ENCODE peak calls at places on chromosomes 7 and 10, in five cellular contexts. Q is colonic mucosa, O is HCT116, H is IMR-90, L is neuronal stem cell. C is an unnamed sample.

GRCh38 chr10:58775960-58776574 is 263.4 kb downstream of the BICC1 start:
- DNase-seq in Q (no peak), O (no peak), H (peak; percentile 86), L (no peak), C (peak; percentile 65)

GRCh38 chr10:54081950-54082349 is 719.1 kb downstream of the PCDH15 start:
- DNase-seq in Q (no peak), O (no peak), H (no peak), L (peak; percentile 3), C (no peak)

GRCh38 chr10:3323865-3324498 is 151.4 kb upstream of the PITRM1 start:
- DNase-seq in Q (no peak), O (no peak), H (no peak), L (no peak), C (peak; percentile 2)

GRCh38 chr10:48470115-48470892 is 134.6 kb downstream of the ARHGAP22 start:
- DNase-seq in Q (peak; percentile 6), O (no peak), H (peak; percentile 12), L (no peak), C (no peak)

GRCh38 chr7:91850455-91850854 is 30.0 kb downstream of the MTERF1 start:
- DNase-seq in Q (no peak), O (peak; percentile 64), H (peak; percentile 28), L (no peak), C (peak; percentile 19)

GRCh38 chr10:86685416-86685815 is 17.1 kb downstream of the LDB3 start:
- DNase-seq in Q (no peak), O (no peak), H (no peak), L (no peak), C (no peak)

GRCh38 chr10:96560970-96561887 is 25.6 kb downstream of the TM9SF3 start:
- DNase-seq in Q (no peak), O (no peak), H (peak; percentile 48), L (no peak), C (peak; percentile 30)

GRCh38 chr10:28326516-28327493 is 23.9 kb upstream of the MPP7 start:
- DNase-seq in Q (no peak), O (no peak), H (peak; percentile 63), L (no peak), C (peak; percentile 46)

GRCh38 chr7:112654322-112655216 is 135.6 kb downstream of the TMEM168 start:
- DNase-seq in Q (no peak), O (no peak), H (no peak), L (no peak), C (no peak)

GRCh38 chr10:103444478-103444877 is 7.7 kb downstream of the CALHM2 start:
- DNase-seq in Q (no peak), O (no peak), H (no peak), L (no peak), C (no peak)

GRCh38 chr10:103442031-103442461 is 10.1 kb downstream of the CALHM2 start:
- DNase-seq in Q (no peak), O (no peak), H (peak; percentile 55), L (no peak), C (peak; percentile 7)

GRCh38 chr10:103445366-103445765 is 6.8 kb downstream of the CALHM2 start:
- DNase-seq in Q (no peak), O (no peak), H (no peak), L (no peak), C (no peak)

GRCh38 chr10:103441611-103442010 is 10.6 kb downstream of the CALHM2 start:
- DNase-seq in Q (no peak), O (no peak), H (no peak), L (no peak), C (no peak)

GRCh38 chr10:103443475-103444185 is 8.5 kb downstream of the CALHM2 start:
- DNase-seq in Q (no peak), O (no peak), H (no peak), L (no peak), C (no peak)
- H3K9ac ChIP-seq in Q (no peak overlapping the region), O (no peak overlapping the region), H (no peak overlapping the region), L (no peak overlapping the region), C (peak overlapping the region; percentile 39)

GRCh38 chr10:109695988-109696387 is 227.3 kb downstream of the XPNPEP1 start:
- DNase-seq in Q (no peak), O (no peak), H (no peak), L (no peak), C (no peak)
- H3K4me3 ChIP-seq in Q (no peak overlapping the region), O (no peak overlapping the region), H (no peak overlapping the region), L (no peak overlapping the region), C (no peak overlapping the region)

GRCh38 chr10:102670065-102670400 is 25.8 kb downstream of the TRIM8 start:
- DNase-seq in Q (no peak), O (no peak), H (no peak), L (no peak), C (no peak)

GRCh38 chr10:102669206-102670064 is 25.2 kb downstream of the TRIM8 start:
- DNase-seq in Q (no peak), O (peak; percentile 35), H (peak; percentile 43), L (no peak), C (peak; percentile 74)

GRCh38 chr10:102670871-102671434 is 26.7 kb downstream of the TRIM8 start:
- DNase-seq in Q (no peak), O (no peak), H (no peak), L (no peak), C (no peak)

GRCh38 chr10:102665904-102666509 is 21.7 kb downstream of the TRIM8 start:
- DNase-seq in Q (no peak), O (no peak), H (no peak), L (no peak), C (no peak)

DNA sequence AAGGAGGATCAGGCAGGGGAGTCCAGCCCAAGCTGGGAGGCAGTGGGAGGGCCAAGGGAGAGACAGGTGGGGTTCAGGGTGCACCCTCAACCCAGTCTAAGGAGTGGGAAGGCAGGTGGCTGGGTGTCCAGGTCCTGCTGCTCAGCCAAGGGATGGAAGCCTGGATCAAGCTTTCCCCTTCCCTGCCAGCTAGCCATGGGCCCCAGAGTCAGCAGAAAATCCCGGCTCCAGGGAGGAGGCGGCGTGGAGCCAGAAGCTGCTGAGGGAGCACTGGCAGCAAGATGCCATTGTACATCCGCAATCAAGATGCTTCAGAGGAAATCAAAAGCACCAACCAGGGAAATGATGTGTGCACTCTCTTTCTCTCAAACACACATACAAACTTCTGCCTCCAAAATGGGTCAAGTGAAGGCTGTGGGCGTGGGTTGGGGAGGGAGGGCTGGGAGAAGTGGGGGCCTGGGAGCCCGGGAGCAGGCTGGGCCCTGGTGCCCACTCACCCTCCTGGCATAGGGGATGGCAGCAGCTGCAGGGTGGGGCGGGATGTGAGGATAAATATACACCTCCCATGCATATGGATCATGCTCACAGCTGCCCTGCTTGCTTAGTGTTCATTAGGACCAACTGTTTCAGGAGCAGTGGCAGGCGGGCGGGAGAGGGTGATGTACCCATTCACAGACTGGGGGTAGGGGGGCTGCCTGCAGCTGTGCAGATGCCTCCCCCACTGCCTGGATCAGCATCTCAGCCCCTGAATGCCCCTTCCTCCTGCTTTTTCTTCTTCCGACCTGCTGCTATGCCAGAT is 24.2 kb downstream of the TRIM8 start:
- DNase-seq in Q (no peak), O (no peak), H (no peak), L (no peak), C (no peak)
- H3K9ac ChIP-seq in Q (no peak overlapping the region), O (peak overlapping the region; percentile 31), H (no peak overlapping the region), L (peak overlapping the region; percentile 68), C (no peak overlapping the region)

GRCh38 chr10:127196955-127197432 is 603 bp upstream of the INSYN2A start:
- DNase-seq in Q (no peak), O (no peak), H (no peak), L (no peak), C (peak; percentile 4)
- H3K4me3 ChIP-seq in Q (no peak overlapping the region), O (no peak overlapping the region), H (peak overlapping the region; percentile 30), L (peak overlapping the region; percentile 59), C (peak overlapping the region; percentile 66)

GRCh38 chr7:29609162-29610030 is 45.8 kb downstream of the PRR15 start:
- DNase-seq in Q (peak; percentile 79), O (peak; percentile 42), H (no peak), L (peak; percentile 12), C (peak; percentile 20)

GRCh38 chr7:29607259-29607658 is 43.6 kb downstream of the PRR15 start:
- DNase-seq in Q (no peak), O (no peak), H (no peak), L (no peak), C (no peak)

GRCh38 chr7:29606830-29607229 is 43.2 kb downstream of the PRR15 start:
- DNase-seq in Q (peak; percentile 61), O (no peak), H (no peak), L (no peak), C (no peak)

GRCh38 chr7:29606287-29606721 is 42.7 kb downstream of the PRR15 start:
- DNase-seq in Q (peak; percentile 78), O (no peak), H (no peak), L (no peak), C (peak; percentile 91)

DNA sequence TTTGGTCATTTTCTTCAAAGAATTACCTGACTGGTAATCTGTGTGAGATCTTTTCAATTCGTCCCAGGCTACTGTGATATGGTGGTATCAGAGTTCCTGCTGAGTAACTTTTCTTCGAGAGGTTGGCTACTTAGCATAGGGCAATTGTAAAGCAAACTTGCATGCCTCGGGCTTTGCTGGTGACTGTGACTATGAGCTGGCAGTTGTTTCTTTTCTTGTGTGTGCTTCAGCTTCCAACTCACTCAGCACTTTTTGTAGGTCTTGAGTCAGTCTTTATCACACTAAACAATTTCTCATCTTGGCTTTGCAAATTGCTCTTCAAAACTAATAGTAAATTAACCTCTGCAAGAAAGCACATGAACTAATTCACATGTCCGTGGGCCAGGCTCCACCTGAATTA is 44.3 kb downstream of the PRR15 start:
- DNase-seq in Q (no peak), O (no peak), H (no peak), L (no peak), C (peak; percentile 58)
- H3K9ac ChIP-seq in Q (no peak overlapping the region), O (no peak overlapping the region), H (no peak overlapping the region), L (no peak overlapping the region), C (peak overlapping the region; percentile 16)

C was measured in adipocyte.